ENCODE peak calls at places on chromosomes 5 and 9, in four cellular contexts. L is aorta, Z is progenitor cell of endocrine pancreas, W is esophagus muscularis mucosa. R is an unnamed sample.
A peak's percentile ranks its signal among the peaks of the same experiment; 100 is the strongest.

GRCh38 chr5:65263291-65263690 is 218.4 kb downstream of the ADAMTS6 start:
- DNase-seq in L (no peak), Z (no peak), W (no peak), R (no peak)

GRCh38 chr5:112604741-112605390 is 132.8 kb upstream of the APC start:
- DNase-seq in L (no peak), Z (no peak), W (no peak), R (no peak)

GRCh38 chr5:52007230-52007858 is 624.1 kb downstream of the ISL1 start:
- DNase-seq in L (no peak), Z (no peak), W (no peak), R (no peak)

GRCh38 chr9:121782514-121783110 is 131.2 kb downstream of the DAB2IP start:
- DNase-seq in L (no peak), Z (no peak), W (no peak), R (no peak)

GRCh38 chr5:14401639-14402038 is 180.0 kb upstream of the OTULINL start:
- DNase-seq in L (no peak), Z (no peak), W (no peak), R (no peak)

GRCh38 chr9:120436937-120437592 is 142.9 kb downstream of the CDK5RAP2 start:
- DNase-seq in L (no peak), Z (no peak), W (no peak), R (peak; percentile 70)

GRCh38 chr5:148725675-148726074 is 71.3 kb upstream of the HTR4 start:
- DNase-seq in L (no peak), Z (no peak), W (no peak), R (no peak)

GRCh38 chr5:90434116-90434714 is 24.7 kb upstream of the CETN3 start:
- DNase-seq in L (no peak), Z (peak; percentile 30), W (no peak), R (no peak)

GRCh38 chr5:63803165-63803564 is 159.1 kb downstream of the HTR1A start:
- DNase-seq in L (no peak), Z (no peak), W (no peak), R (no peak)

GRCh38 chr5:93620487-93621339 is 37.7 kb downstream of the NR2F1 start:
- DNase-seq in L (peak; percentile 88), Z (no peak), W (no peak), R (peak; percentile 81)

GRCh38 chr9:74804018-74804385 is 83.7 kb downstream of the TRPM6 start:
- DNase-seq in L (no peak), Z (no peak), W (no peak), R (no peak)

GRCh38 chr5:139565411-139566305 is 4.5 kb downstream of the UBE2D2 start:
- DNase-seq in L (no peak), Z (no peak), W (no peak), R (no peak)

GRCh38 chr9:70823284-70823683 is 298.1 kb downstream of the TRPM3 start:
- DNase-seq in L (no peak), Z (no peak), W (no peak), R (no peak)

R was measured in Right ventricle myocardium superior.